ENCODE peak calls at places on chromosomes 7 and 10, in nine cellular contexts. G is lower lobe of right lung; V is GM23248; R is thyroid gland; W is naive thymus-derived CD4-positive, alpha-beta T cell; B is adrenal gland; J is K562; D is transverse colon; X is right atrium auricular region. K is an unnamed sample.

GRCh38 chr7:105014725-105015630 is 973 bp downstream of the KMT2E start:
- DNase-seq in V (peak; percentile 69), W (peak; percentile 42), X (no peak), B (peak; percentile 55), D (peak; percentile 78), G (no peak), J (peak; percentile 79), R (peak; percentile 50), K (no peak)

GRCh38 chr7:130231792-130232191 is 24.1 kb downstream of the SSMEM1 start:
- DNase-seq in W (no peak), R (no peak), V (no peak), D (no peak), G (no peak), B (peak; percentile 81), X (no peak), J (no peak), K (no peak)

GRCh38 chr7:101114492-101114891 is 12.4 kb upstream of the SERPINE1 start:
- DNase-seq in W (no peak), D (no peak), R (no peak), J (no peak), B (no peak), X (no peak), G (no peak), V (peak; percentile 78), K (peak; percentile 47)

GRCh38 chr7:155001756-155002410 is 1.0 kb downstream of the PAXIP1 start:
- DNase-seq in V (peak; percentile 43), D (no peak), X (no peak), W (no peak), G (no peak), R (no peak), J (peak; percentile 45), B (no peak), K (peak; percentile 23)

GRCh38 chr10:124591123-124591495 is 129.5 kb downstream of the LHPP start:
- DNase-seq in V (no peak), R (no peak), D (no peak), J (no peak), G (no peak), W (no peak), X (no peak), B (no peak), K (no peak)

GRCh38 chr10:101174319-101174718 is 43.2 kb downstream of the TLX1 start:
- DNase-seq in X (no peak), G (no peak), D (no peak), R (no peak), W (no peak), B (no peak), V (no peak), J (no peak), K (no peak)

GRCh38 chr10:13404791-13405190 is 56.7 kb upstream of the SEPHS1 start:
- DNase-seq in G (no peak), W (no peak), X (no peak), B (no peak), R (peak; percentile 24), V (no peak), D (no peak), J (no peak), K (no peak)

GRCh38 chr7:157302314-157302711 is 34.5 kb upstream of the DNAJB6 start:
- DNase-seq in W (peak; percentile 75), R (peak; percentile 34), B (peak; percentile 69), G (peak; percentile 85), V (peak; percentile 78), X (peak; percentile 68), D (peak; percentile 67), J (no peak), K (peak; percentile 21)

GRCh38 chr7:13979671-13980438 is 9.6 kb downstream of the ETV1 start:
- DNase-seq in J (no peak), R (no peak), W (no peak), V (peak; percentile 66), D (no peak), B (no peak), X (no peak), G (no peak), K (no peak)

GRCh38 chr7:46859963-46860475 is 721.9 kb downstream of the TNS3 start:
- DNase-seq in W (no peak), G (no peak), R (no peak), J (no peak), D (no peak), X (no peak), V (peak; percentile 92), B (peak; percentile 7), K (peak; percentile 34)

GRCh38 chr10:22554481-22555182 is 159.7 kb downstream of the PIP4K2A start:
- DNase-seq in X (peak; percentile 86), R (peak; percentile 9), J (no peak), W (no peak), V (peak; percentile 81), D (peak; percentile 28), B (peak; percentile 26), G (peak; percentile 57), K (no peak)

GRCh38 chr7:107045195-107045960 is 873 bp downstream of the PRKAR2B start:
- DNase-seq in X (no peak), W (no peak), G (no peak), B (no peak), D (no peak), V (peak; percentile 32), J (peak; percentile 46), R (no peak), K (no peak)

GRCh38 chr7:151925446-151926335 is 30.6 kb upstream of the GALNTL5 start:
- DNase-seq in J (peak; percentile 44), B (peak; percentile 69), X (peak; percentile 74), R (peak; percentile 25), G (peak; percentile 65), W (no peak), V (peak; percentile 24), D (peak; percentile 86), K (no peak)

GRCh38 chr10:129394739-129395298 is 72.2 kb upstream of the MGMT start:
- DNase-seq in R (no peak), J (no peak), D (no peak), G (no peak), W (no peak), X (peak; percentile 2), V (no peak), B (no peak), K (no peak)

GRCh38 chr7:120723465-120724385 is 134.2 kb downstream of the TSPAN12 start:
- DNase-seq in V (no peak), J (no peak), D (no peak), X (no peak), B (no peak), R (no peak), W (no peak), G (no peak), K (no peak)

GRCh38 chr7:51459809-51460208 is 143.2 kb upstream of the COBL start:
- DNase-seq in J (no peak), D (no peak), G (no peak), R (no peak), W (no peak), B (no peak), V (no peak), X (no peak), K (no peak)

DNA sequence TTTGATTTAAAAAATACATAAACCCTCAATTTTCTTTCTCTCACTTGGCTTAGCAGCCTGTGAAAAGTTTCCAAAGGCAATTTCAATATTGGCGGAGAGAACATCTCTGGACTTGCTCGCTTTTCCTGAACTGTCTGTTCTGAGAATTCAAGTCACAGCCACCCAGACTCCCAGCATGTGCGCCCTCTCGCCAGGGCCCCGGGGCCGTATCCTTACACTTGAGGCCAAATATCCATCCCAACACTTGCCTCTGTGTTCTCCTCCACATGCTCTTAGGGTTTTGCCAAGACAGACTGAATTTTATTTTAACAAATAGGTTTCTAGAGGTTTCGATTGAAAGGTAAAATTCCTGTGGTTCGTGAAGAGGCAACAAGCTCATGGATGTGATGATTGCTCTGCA is 111.5 kb upstream of the GPR26 start:
- DNase-seq in W (no peak), R (no peak), B (no peak), D (no peak), J (no peak), G (no peak), V (no peak), X (peak; percentile 21), K (no peak)
- H3K4me1 ChIP-seq in W (no peaks in the 10 kb centered on the region), R (no peaks in the 10 kb centered on the region), B (no peaks in the 10 kb centered on the region), D (no peaks in the 10 kb centered on the region), J (peaks cover 2% of the 10 kb centered on the region), G (no peaks in the 10 kb centered on the region), V (no peaks in the 10 kb centered on the region), X (no peaks in the 10 kb centered on the region), K (no peaks in the 10 kb centered on the region)

GRCh38 chr7:37409456-37409855 is 39.2 kb downstream of the ELMO1 start:
- DNase-seq in D (no peak), R (no peak), B (no peak), J (no peak), W (no peak), G (no peak), V (no peak), X (no peak), K (no peak)
- H3K4me1 ChIP-seq in D (peaks cover 29% of the 10 kb centered on the region), R (peaks cover 12% of the 10 kb centered on the region), B (peaks cover 20% of the 10 kb centered on the region), J (peaks cover 15% of the 10 kb centered on the region), W (peaks cover 19% of the 10 kb centered on the region), G (peaks cover 59% of the 10 kb centered on the region), V (no peaks in the 10 kb centered on the region), X (no peaks in the 10 kb centered on the region), K (no peaks in the 10 kb centered on the region)

GRCh38 chr10:110959379-110960332 is 40.3 kb downstream of the SHOC2 start:
- DNase-seq in W (no peak), X (no peak), R (no peak), B (no peak), J (no peak), V (peak; percentile 18), G (no peak), D (no peak), K (no peak)
- H3K4me1 ChIP-seq in W (no peaks in the 10 kb centered on the region), X (no peaks in the 10 kb centered on the region), R (peaks cover 16% of the 10 kb centered on the region), B (peaks cover 24% of the 10 kb centered on the region), J (no peaks in the 10 kb centered on the region), V (peaks cover 12% of the 10 kb centered on the region), G (peaks cover 5% of the 10 kb centered on the region), D (peaks cover 25% of the 10 kb centered on the region), K (no peaks in the 10 kb centered on the region)

GRCh38 chr7:137690635-137691034 is 156.1 kb downstream of the DGKI start:
- DNase-seq in V (no peak), X (no peak), R (no peak), B (no peak), W (no peak), J (no peak), D (no peak), G (no peak), K (no peak)

GRCh38 chr7:137691566-137691965 is 155.2 kb downstream of the DGKI start:
- DNase-seq in V (no peak), B (no peak), J (no peak), X (no peak), G (no peak), W (no peak), D (no peak), R (no peak), K (no peak)

GRCh38 chr7:137692399-137692798 is 154.4 kb downstream of the DGKI start:
- DNase-seq in B (no peak), D (no peak), J (no peak), G (no peak), X (no peak), V (no peak), W (no peak), R (no peak), K (no peak)

GRCh38 chr7:137687556-137688280 is 159.1 kb downstream of the DGKI start:
- DNase-seq in R (no peak), G (no peak), X (no peak), B (no peak), W (no peak), D (no peak), V (peak; percentile 91), J (no peak), K (no peak)

DNA sequence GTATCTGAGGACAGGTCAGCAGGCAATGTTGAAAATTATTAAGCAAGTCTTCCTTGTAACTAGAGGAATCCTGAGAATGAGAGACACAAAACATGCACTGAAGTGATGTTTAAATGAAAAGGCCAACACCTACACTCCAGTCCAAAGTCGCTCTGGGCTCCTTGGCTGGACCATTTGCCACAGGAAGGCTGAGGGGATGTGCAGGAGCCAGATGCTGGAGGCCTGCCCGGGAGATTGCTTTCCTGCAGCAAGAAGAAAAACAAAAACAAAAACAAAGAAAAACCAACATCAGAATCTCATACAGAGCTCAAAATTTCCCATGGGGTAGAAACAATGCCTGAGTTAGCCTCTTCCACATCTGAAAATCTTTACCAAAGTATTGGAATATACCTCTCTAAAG is 157.0 kb downstream of the DGKI start:
- DNase-seq in J (no peak), X (no peak), W (no peak), B (no peak), G (no peak), V (no peak), R (no peak), D (no peak), K (no peak)
- H3K4me1 ChIP-seq in J (no peaks in the 10 kb centered on the region), X (no peaks in the 10 kb centered on the region), W (no peaks in the 10 kb centered on the region), B (no peaks in the 10 kb centered on the region), G (no peaks in the 10 kb centered on the region), V (peaks cover 68% of the 10 kb centered on the region), R (no peaks in the 10 kb centered on the region), D (no peaks in the 10 kb centered on the region), K (no peaks in the 10 kb centered on the region)

K was measured in foreskin keratinocyte.